ENCODE peak calls at places on chromosomes 16 and 17, in ten cellular contexts. F is AG09309, O is fibroblast of pulmonary artery, K is cardiac fibroblast, M is mucosa of descending colon, G is psoas muscle, P is OCI-LY7, H is pancreas, Z is cardiac muscle cell, L is left lung. W is an unnamed sample.

GRCh38 chr17:47703191-47703591 is 9.2 kb downstream of the TBKBP1 start:
- DNase-seq in P (peak), K (no peak), O (no peak), M (peak), G (no peak), Z (no peak), H (peak), L (no peak), F (no peak), W (peak)

GRCh38 chr17:33164556-33164881 is 128.6 kb downstream of the ASIC2 start:
- DNase-seq in G (no peak), M (no peak), H (no peak), F (no peak), P (no peak), Z (no peak), L (no peak), K (no peak), O (no peak), W (no peak)

GRCh38 chr17:16879686-16880085 is 92.2 kb downstream of the TNFRSF13B start:
- DNase-seq in L (no peak), M (no peak), Z (no peak), H (no peak), P (no peak), K (no peak), G (no peak), O (no peak), F (no peak), W (no peak)

GRCh38 chr16:85355515-85355837 is 243.2 kb upstream of the CIBAR2 start:
- DNase-seq in L (no peak), M (no peak), F (no peak), K (no peak), G (no peak), H (no peak), P (no peak), Z (no peak), O (no peak), W (no peak)

GRCh38 chr16:181668-182021 is 1.4 kb downstream of the HBQ1 start:
- DNase-seq in H (no peak), Z (peak), L (no peak), F (no peak), G (no peak), P (no peak), M (no peak), O (no peak), K (peak), W (no peak)

GRCh38 chr17:77322534-77323412 is 182.0 kb downstream of the SEC14L1 start:
- DNase-seq in L (peak), Z (peak), P (peak), F (peak), K (peak), H (peak), M (peak), G (peak), O (peak), W (peak)

GRCh38 chr17:82315703-82316358 is 1.6 kb downstream of the CD7 start:
- DNase-seq in M (no peak), P (no peak), G (no peak), L (no peak), O (no peak), H (peak), Z (no peak), F (no peak), K (no peak), W (no peak)

GRCh38 chr16:50505714-50506542 is 42.3 kb upstream of the NKD1 start:
- DNase-seq in P (no peak), M (no peak), L (no peak), K (no peak), H (no peak), Z (no peak), O (no peak), F (no peak), G (no peak), W (no peak)

GRCh38 chr16:10385725-10386516 is at the start of gene ATF7IP2:
- DNase-seq in P (peak), O (peak), K (peak), M (peak), Z (peak), L (peak), G (peak), H (peak), F (no peak), W (peak)

GRCh38 chr17:2013994-2014317 is 11.2 kb downstream of the RTN4RL1 start:
- DNase-seq in F (no peak), H (no peak), K (no peak), P (no peak), Z (no peak), L (no peak), O (no peak), M (no peak), G (peak), W (no peak)

GRCh38 chr17:38565853-38566665 is 39.7 kb downstream of the SRCIN1 start:
- DNase-seq in H (no peak), M (no peak), Z (no peak), K (no peak), L (no peak), P (no peak), F (no peak), G (no peak), O (no peak), W (no peak)

GRCh38 chr17:49549691-49550678 is 25.7 kb upstream of the NXPH3 start:
- DNase-seq in Z (no peak), M (no peak), P (no peak), F (no peak), L (no peak), K (no peak), H (no peak), O (no peak), G (no peak), W (no peak)

GRCh38 chr16:63188076-63188771 is 1152.0 kb upstream of the CDH8 start:
- DNase-seq in H (no peak), O (no peak), Z (no peak), L (no peak), P (no peak), K (no peak), G (no peak), F (no peak), M (no peak), W (no peak)

GRCh38 chr16:80803341-80804060 is 897 bp downstream of the CDYL2 start:
- DNase-seq in H (peak), G (peak), L (peak), O (peak), Z (peak), F (no peak), K (peak), M (peak), P (peak), W (peak)

GRCh38 chr17:51607512-51607911 is 347.2 kb downstream of the UTP18 start:
- DNase-seq in G (no peak), O (no peak), P (no peak), K (no peak), H (no peak), F (no peak), L (no peak), Z (no peak), M (no peak), W (no peak)

GRCh38 chr16:12489362-12489761 is 314.3 kb downstream of the CPPED1 start:
- DNase-seq in O (no peak), P (no peak), M (no peak), Z (no peak), K (no peak), G (no peak), H (no peak), F (no peak), L (no peak), W (no peak)

GRCh38 chr17:55414983-55415382 is 6.7 kb downstream of the MMD start:
- DNase-seq in F (no peak), O (no peak), Z (no peak), M (no peak), P (no peak), L (no peak), H (no peak), K (no peak), G (no peak), W (no peak)

GRCh38 chr17:4161560-4162221 is 18.7 kb downstream of the CYB5D2 start:
- DNase-seq in L (no peak), H (no peak), Z (no peak), K (no peak), O (peak), F (no peak), M (no peak), G (no peak), P (no peak), W (no peak)

GRCh38 chr16:1152123-1152638 is 725 bp upstream of the CACNA1H start:
- DNase-seq in G (no peak), P (no peak), F (no peak), K (no peak), L (no peak), Z (no peak), M (no peak), H (no peak), O (no peak), W (no peak)

GRCh38 chr17:78133971-78134898 is 3.7 kb downstream of the TMC8 start:
- DNase-seq in Z (peak), P (peak), M (peak), F (no peak), K (peak), O (peak), G (peak), H (peak), L (peak), W (peak)

GRCh38 chr17:77125432-77125901 is 15.3 kb upstream of the SEC14L1 start:
- DNase-seq in G (no peak), H (no peak), Z (peak), F (peak), M (no peak), L (no peak), P (no peak), K (peak), O (peak), W (no peak)

GRCh38 chr16:28603381-28604185 is 6.3 kb downstream of the SULT1A1 start:
- DNase-seq in P (no peak), Z (no peak), K (no peak), G (no peak), M (no peak), H (peak), F (no peak), L (no peak), O (no peak), W (no peak)

GRCh38 chr17:78923660-78924453 is 1.3 kb downstream of the TIMP2 start:
- DNase-seq in F (no peak), L (peak), K (no peak), H (peak), P (peak), M (peak), Z (no peak), O (no peak), G (peak), W (peak)

GRCh38 chr17:44045493-44045892 is 21.0 kb downstream of the LSM12 start:
- DNase-seq in O (no peak), H (no peak), L (no peak), Z (no peak), P (no peak), K (no peak), M (no peak), F (no peak), G (no peak), W (no peak)

GRCh38 chr17:16480995-16481394 is 11.0 kb downstream of the LRRC75A start:
- DNase-seq in O (no peak), Z (no peak), L (no peak), P (no peak), G (no peak), K (no peak), F (no peak), M (no peak), H (no peak), W (no peak)

GRCh38 chr16:50002190-50002589 is 22.8 kb upstream of the CNEP1R1 start:
- DNase-seq in M (no peak), O (no peak), H (no peak), K (no peak), P (no peak), G (no peak), Z (no peak), L (no peak), F (no peak), W (no peak)

GRCh38 chr17:8791248-8791909 is 7.8 kb downstream of the MFSD6L start:
- DNase-seq in P (no peak), K (no peak), M (no peak), L (no peak), G (no peak), H (no peak), F (no peak), O (no peak), Z (no peak), W (no peak)
- TF ChIP-seq CTCF in P (peak), K (peak), M (no peak), L (no peak), G (no peak), H (no peak), F (no peak), O (no peak), Z (peak), W (no peak)

DNA sequence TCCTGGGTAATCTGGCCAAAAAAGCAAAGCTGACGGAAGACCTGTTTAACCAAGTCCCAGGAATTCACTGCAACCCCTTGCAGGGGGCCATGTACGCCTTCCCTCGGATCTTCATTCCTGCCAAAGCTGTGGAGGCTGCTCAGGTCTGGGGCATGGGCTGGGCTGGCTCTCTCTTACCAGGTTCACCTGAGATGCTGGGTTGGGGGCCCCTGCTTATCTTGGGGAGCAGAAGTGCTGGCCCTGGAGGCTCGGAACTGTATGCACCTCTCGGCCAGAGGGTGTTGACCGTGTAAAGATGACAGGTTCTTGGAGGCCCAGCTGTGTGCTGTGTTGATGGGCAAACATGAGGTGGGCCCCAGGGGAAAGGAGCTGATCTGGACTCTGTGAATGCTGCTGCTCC is 40.2 kb downstream of the GPT2 start:
- DNase-seq in Z (no peak), O (no peak), F (no peak), P (no peak), K (no peak), L (no peak), G (no peak), H (no peak), M (no peak), W (no peak)
- H3K4me3 ChIP-seq in Z (no peak), O (no peak), F (no peak), P (no peak), K (no peak), L (no peak), G (no peak), H (no peak), M (no peak), W (no peak)

DNA sequence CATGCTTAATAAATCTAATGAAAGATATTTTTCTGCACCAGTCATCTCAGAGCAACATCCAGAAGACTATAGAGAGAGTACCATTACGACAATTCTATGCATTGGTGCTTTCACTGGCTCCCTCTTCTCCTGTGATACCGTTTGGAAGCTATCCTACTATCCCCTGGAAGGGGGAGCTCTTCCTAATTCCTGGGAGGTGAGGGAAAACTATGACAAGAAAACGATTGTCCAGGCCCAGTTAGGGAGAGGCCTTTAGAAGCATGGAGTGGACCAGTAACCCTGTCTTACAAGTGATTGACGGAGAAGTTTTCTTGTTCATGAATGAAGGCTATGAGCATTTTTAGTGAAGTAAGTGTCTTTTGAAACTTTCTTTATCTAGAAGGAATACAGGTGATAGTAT is 150.2 kb downstream of the TANC2 start:
- DNase-seq in K (no peak), L (no peak), M (no peak), P (no peak), O (no peak), H (no peak), F (no peak), G (no peak), Z (no peak), W (no peak)
- TF ChIP-seq CTCF in K (no peak), L (no peak), M (no peak), P (no peak), O (peak), H (no peak), F (no peak), G (no peak), Z (peak), W (no peak)

DNA sequence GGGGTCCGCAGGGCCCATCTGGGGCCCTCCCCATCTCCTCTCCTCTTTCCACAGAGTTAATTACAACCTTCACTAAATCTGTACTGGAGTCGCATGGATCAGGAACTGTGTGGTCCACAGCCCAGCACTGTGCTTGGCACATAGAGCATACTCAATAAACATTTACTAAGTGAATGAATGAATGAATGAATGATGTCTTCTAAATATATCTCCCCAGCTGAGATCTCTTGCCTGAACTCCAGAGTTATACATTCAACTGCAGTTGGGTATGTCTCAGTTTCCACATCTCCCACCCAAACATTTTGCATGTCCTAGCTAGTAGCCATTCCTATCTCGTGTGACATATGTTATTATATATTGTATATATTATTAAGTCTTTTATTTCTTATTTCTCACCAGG is 28.7 kb upstream of the IL21R start:
- DNase-seq in P (no peak), O (no peak), L (no peak), G (no peak), H (no peak), K (no peak), F (no peak), Z (no peak), M (no peak), W (no peak)
- H3K4me3 ChIP-seq in P (no peak), O (no peak), L (no peak), G (no peak), H (no peak), K (no peak), F (no peak), Z (no peak), M (no peak), W (no peak)

GRCh38 chr17:40069751-40070643 is 7.2 kb downstream of the THRA start:
- DNase-seq in K (peak), H (peak), L (no peak), G (peak), Z (peak), O (peak), M (peak), F (no peak), P (peak), W (peak)
- TF ChIP-seq CTCF in K (peak), H (no peak), L (no peak), G (peak), Z (peak), O (peak), M (no peak), F (peak), P (peak), W (peak)

DNA sequence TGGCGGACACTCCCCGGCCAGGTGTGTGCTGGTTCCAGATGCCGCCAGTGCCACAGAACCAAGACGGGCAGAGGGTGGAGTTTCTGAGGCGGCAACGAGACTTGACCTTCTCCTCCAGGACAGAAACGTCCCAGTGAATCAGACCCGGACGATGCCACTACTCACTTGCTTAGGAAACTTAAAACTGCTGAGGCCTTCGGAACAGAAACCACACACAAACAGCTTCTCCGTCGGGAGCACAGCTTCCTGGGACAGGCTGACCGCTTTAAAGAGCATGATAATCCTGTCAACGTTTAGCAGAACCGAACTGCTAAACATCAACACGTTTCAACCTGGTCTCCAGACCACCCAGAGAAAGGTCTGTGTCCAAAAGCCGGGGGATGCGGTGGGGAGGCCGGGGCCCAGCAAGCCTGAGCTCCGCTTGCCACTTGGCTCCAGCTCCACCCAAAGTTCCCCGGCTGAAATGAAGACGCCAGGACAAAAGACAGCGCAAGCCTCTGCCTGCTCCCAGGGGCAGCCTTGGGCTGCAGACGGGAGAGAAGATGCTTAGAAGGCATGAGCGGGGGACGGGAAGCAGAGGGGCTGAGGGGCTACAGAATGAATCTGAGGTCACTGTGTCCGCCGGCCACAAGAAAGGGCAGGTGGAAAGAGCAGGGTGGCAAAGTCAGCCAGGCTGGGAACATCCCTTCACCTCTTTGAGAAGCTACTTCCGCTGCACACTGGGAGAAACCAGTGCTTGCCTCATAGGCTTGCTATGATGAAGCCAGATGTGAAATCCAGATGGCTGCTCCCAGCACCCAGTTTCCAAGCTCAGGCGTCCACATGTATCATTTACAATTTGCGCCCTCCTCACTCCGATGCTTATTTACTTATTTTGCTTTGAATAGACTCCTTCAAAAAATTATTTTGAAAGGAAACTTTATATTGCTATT is 68.9 kb downstream of the MRM3 start:
- DNase-seq in Z (peak), G (peak), L (no peak), H (no peak), K (peak), F (no peak), P (no peak), O (peak), M (no peak), W (no peak)
- H3K4me3 ChIP-seq in Z (no peak), G (peak), L (no peak), H (no peak), K (no peak), F (peak), P (no peak), O (no peak), M (no peak), W (no peak)

GRCh38 chr17:56675876-56676660 is 82.6 kb downstream of the NOG start:
- DNase-seq in F (no peak), K (no peak), G (no peak), Z (no peak), P (no peak), O (no peak), M (no peak), H (no peak), L (no peak), W (no peak)
- TF ChIP-seq CTCF in F (no peak), K (no peak), G (no peak), Z (no peak), P (no peak), O (no peak), M (no peak), H (no peak), L (no peak), W (no peak)

GRCh38 chr16:29818082-29818481 is 2.1 kb downstream of the PAGR1 start:
- DNase-seq in L (no peak), Z (no peak), G (no peak), O (no peak), P (no peak), F (no peak), H (no peak), M (no peak), K (no peak), W (no peak)

GRCh38 chr16:29820730-29821662 is 734 bp downstream of the MVP start:
- DNase-seq in H (peak), M (peak), O (peak), F (no peak), Z (no peak), P (no peak), G (peak), L (peak), K (no peak), W (peak)

GRCh38 chr16:29820271-29820701 is at the start of gene MVP:
- DNase-seq in M (peak), H (peak), Z (peak), G (peak), P (peak), L (peak), K (peak), O (peak), F (no peak), W (peak)

GRCh38 chr16:29821663-29822115 is 1.4 kb downstream of the MVP start:
- DNase-seq in L (no peak), Z (peak), O (peak), P (no peak), M (peak), G (no peak), H (no peak), F (no peak), K (peak), W (peak)

GRCh38 chr16:29819506-29819905 is 756 bp upstream of the MVP start:
- DNase-seq in Z (no peak), K (no peak), P (no peak), H (peak), G (no peak), M (peak), O (no peak), F (no peak), L (no peak), W (peak)
- H3K4me3 ChIP-seq in Z (no peak), K (peak), P (peak), H (no peak), G (no peak), M (no peak), O (peak), F (peak), L (peak), W (peak)